ENCODE peak calls at places on chromosomes 4 and X, in nine cellular contexts. D is neural progenitor cell, N is NCI-H1436, K is HL-60, B is K562, A is LoVo, S is Calu3, M is NCI-H2081 treated with DMSO at 0.1 percent for 48 hours, Y is NCI-H1048. F is an unnamed sample.

GRCh38 chr4:140135529-140136021 is 18.4 kb downstream of the MAML3 start:
- DNase-seq in D (no peak), N (peak; percentile 58), K (no peak), B (no peak), A (no peak), S (no peak), M (no peak), Y (no peak), F (no peak)

GRCh38 chr4:110484029-110484428 is 8.1 kb downstream of the ENPEP start:
- DNase-seq in D (no peak), N (no peak), K (no peak), B (no peak), A (no peak), S (no peak), M (no peak), Y (no peak), F (no peak)

GRCh38 chrX:120749141-120749846 is 119.4 kb upstream of the C1GALT1C1 start:
- DNase-seq in D (no peak), N (peak; percentile 56), K (no peak), B (no peak), A (no peak), S (no peak), M (no peak), Y (no peak), F (no peak)

GRCh38 chr4:1234811-1235292 is 14.1 kb downstream of the CTBP1 start:
- DNase-seq in D (no peak), N (no peak), K (no peak), B (no peak), A (no peak), S (no peak), M (no peak), Y (no peak), F (no peak)

GRCh38 chr4:128455076-128455345 is 167.4 kb upstream of the PGRMC2 start:
- DNase-seq in D (no peak), N (no peak), K (no peak), B (no peak), A (no peak), S (no peak), M (no peak), Y (no peak), F (no peak)

GRCh38 chr4:76779740-76780459 is 118.0 kb downstream of the SOWAHB start:
- DNase-seq in D (no peak), N (no peak), K (no peak), B (no peak), A (no peak), S (no peak), M (no peak), Y (no peak), F (no peak)

GRCh38 chr4:8558080-8558960 is 21.9 kb upstream of the GPR78 start:
- DNase-seq in D (no peak), N (no peak), K (no peak), B (no peak), A (no peak), S (peak; percentile 24), M (no peak), Y (no peak), F (no peak)

GRCh38 chr4:122855491-122855890 is 28.9 kb downstream of the FGF2 start:
- DNase-seq in D (no peak), N (no peak), K (no peak), B (no peak), A (no peak), S (no peak), M (no peak), Y (no peak), F (no peak)

GRCh38 chr4:87679449-87680169 is 29.5 kb downstream of the DMP1 start:
- DNase-seq in D (peak; percentile 84), N (peak; percentile 26), K (peak; percentile 3), B (peak; percentile 67), A (peak; percentile 48), S (peak; percentile 31), M (no peak), Y (no peak), F (peak; percentile 69)

GRCh38 chr4:74374561-74375327 is 9.8 kb downstream of the EREG start:
- DNase-seq in D (no peak), N (no peak), K (peak; percentile 96), B (no peak), A (peak; percentile 90), S (peak; percentile 62), M (no peak), Y (no peak), F (peak; percentile 50)

GRCh38 chr4:110514889-110515479 is 39.0 kb downstream of the ENPEP start:
- DNase-seq in D (peak; percentile 37), N (no peak), K (no peak), B (peak; percentile 18), A (peak; percentile 63), S (no peak), M (no peak), Y (peak; percentile 9), F (no peak)

GRCh38 chrX:149829751-149830191 is 48.0 kb downstream of the MAGEA9 start:
- DNase-seq in D (peak; percentile 25), N (no peak), K (no peak), B (no peak), A (no peak), S (no peak), M (no peak), Y (no peak), F (no peak)

GRCh38 chr4:185774815-185775684 is 36.9 kb downstream of the SORBS2 start:
- DNase-seq in D (peak; percentile 26), N (no peak), K (no peak), B (no peak), A (no peak), S (peak; percentile 49), M (no peak), Y (no peak), F (no peak)

GRCh38 chr4:57102050-57102564 is 8.1 kb downstream of the IGFBP7 start:
- DNase-seq in D (no peak), N (no peak), K (no peak), B (no peak), A (no peak), S (no peak), M (no peak), Y (no peak), F (no peak)

GRCh38 chrX:129808163-129808828 is 28.5 kb downstream of the SASH3 start:
- DNase-seq in D (no peak), N (no peak), K (no peak), B (no peak), A (no peak), S (no peak), M (no peak), Y (no peak), F (no peak)

GRCh38 chr4:176377705-176378302 is 58.0 kb downstream of the SPCS3 start:
- DNase-seq in D (no peak), N (peak; percentile 20), K (no peak), B (no peak), A (peak; percentile 77), S (no peak), M (no peak), Y (no peak), F (no peak)

GRCh38 chr4:1216869-1217294 is 32.0 kb downstream of the CTBP1 start:
- DNase-seq in D (no peak), N (no peak), K (peak; percentile 72), B (no peak), A (no peak), S (no peak), M (no peak), Y (no peak), F (peak; percentile 85)

GRCh38 chrX:66635360-66635759 is 3.5 kb downstream of the EDA2R start:
- DNase-seq in D (no peak), N (no peak), K (no peak), B (no peak), A (no peak), S (no peak), M (no peak), Y (no peak), F (no peak)

GRCh38 chr4:145154573-145154972 is 25.8 kb downstream of the OTUD4 start:
- DNase-seq in D (peak; percentile 50), N (no peak), K (no peak), B (no peak), A (no peak), S (peak; percentile 11), M (no peak), Y (no peak), F (no peak)

GRCh38 chr4:95304898-95305297 is 243.9 kb downstream of the UNC5C start:
- DNase-seq in D (peak; percentile 64), N (no peak), K (no peak), B (no peak), A (no peak), S (peak; percentile 6), M (no peak), Y (no peak), F (no peak)

GRCh38 chr4:149790172-149790907 is 25.3 kb downstream of the IQCM start:
- DNase-seq in D (no peak), N (no peak), K (no peak), B (no peak), A (no peak), S (no peak), M (no peak), Y (no peak), F (no peak)